ENCODE peak calls at places on chromosomes 13 and 19, in five cellular contexts. F is brain pericyte, Q is T-cell, X is Right ventricle myocardium superior, H is heart right ventricle. J is an unnamed sample.

GRCh38 chr19:45130888-45131615 is 29.7 kb downstream of the NKPD1 start:
- DNase-seq in F (no peak), Q (no peak), X (no peak), H (no peak), J (no peak)

GRCh38 chr13:32581177-32581786 is 5.0 kb upstream of the PDS5B start:
- DNase-seq in F (no peak), Q (no peak), X (no peak), H (no peak), J (peak)

GRCh38 chr19:13212759-13213330 is 62.6 kb downstream of the IER2 start:
- DNase-seq in F (no peak), Q (peak), X (peak), H (peak), J (peak)

GRCh38 chr13:107642841-107643240 is 572.5 kb downstream of the LIG4 start:
- DNase-seq in F (no peak), Q (no peak), X (no peak), H (no peak), J (no peak)

GRCh38 chr13:75197803-75198202 is 284.2 kb downstream of the TBC1D4 start:
- DNase-seq in F (no peak), Q (no peak), X (no peak), H (no peak), J (no peak)

GRCh38 chr19:40799558-40800338 is 757 bp downstream of the EGLN2 start:
- DNase-seq in F (no peak), Q (no peak), X (peak), H (peak), J (no peak)

GRCh38 chr19:46495789-46496099 is at the start of gene PNMA8B:
- DNase-seq in F (no peak), Q (peak), X (peak), H (peak), J (no peak)

GRCh38 chr13:75153386-75153785 is 328.6 kb downstream of the TBC1D4 start:
- DNase-seq in F (no peak), Q (no peak), X (no peak), H (no peak), J (no peak)

GRCh38 chr13:77460195-77460594 is 75.3 kb upstream of the SCEL start:
- DNase-seq in F (no peak), Q (no peak), X (peak), H (no peak), J (no peak)

GRCh38 chr13:41568990-41569387 is 111.6 kb downstream of the RGCC start:
- DNase-seq in F (no peak), Q (no peak), X (no peak), H (no peak), J (no peak)

GRCh38 chr13:24693862-24694471 is 13.8 kb downstream of the ATP12A start:
- DNase-seq in F (no peak), Q (peak), X (no peak), H (no peak), J (peak)

GRCh38 chr13:100597253-100597652 is 8.7 kb upstream of the GGACT start:
- DNase-seq in F (no peak), Q (no peak), X (no peak), H (no peak), J (no peak)

J was measured in SW 1271.